ENCODE peak calls at places on chromosome 21, in seven cellular contexts. K is heart left ventricle, V is AG04450, U is H1, O is epithelial cell of esophagus, J is esophagus squamous epithelium, A is IMR-90. L is an unnamed sample.

GRCh38 chr21:15015622-15016471 is 49.0 kb downstream of the NRIP1 start:
- DNase-seq in K (no peak), V (peak; percentile 56), U (no peak), O (peak; percentile 90), J (no peak), A (peak; percentile 91), L (peak; percentile 64)

GRCh38 chr21:37548521-37548981 is 182.0 kb downstream of the DYRK1A start:
- DNase-seq in K (no peak), V (no peak), U (no peak), O (no peak), J (no peak), A (no peak), L (no peak)

GRCh38 chr21:15560383-15561056 is 169.3 kb upstream of the USP25 start:
- DNase-seq in K (no peak), V (no peak), U (no peak), O (no peak), J (no peak), A (no peak), L (no peak)

GRCh38 chr21:34974162-34974981 is 74.7 kb downstream of the RUNX1 start:
- DNase-seq in K (no peak), V (no peak), U (no peak), O (no peak), J (no peak), A (peak; percentile 71), L (no peak)

GRCh38 chr21:14757533-14758327 is 211.6 kb upstream of the SAMSN1 start:
- DNase-seq in K (no peak), V (no peak), U (no peak), O (no peak), J (no peak), A (no peak), L (no peak)

GRCh38 chr21:34272321-34272720 is 91.5 kb upstream of the KCNE2 start:
- DNase-seq in K (no peak), V (no peak), U (no peak), O (no peak), J (no peak), A (no peak), L (no peak)

GRCh38 chr21:25149022-25149421 is 458.3 kb downstream of the MRPL39 start:
- DNase-seq in K (no peak), V (no peak), U (no peak), O (no peak), J (no peak), A (no peak), L (no peak)

GRCh38 chr21:35737899-35738341 is 322.4 kb downstream of the SETD4 start:
- DNase-seq in K (peak; percentile 27), V (no peak), U (no peak), O (no peak), J (no peak), A (no peak), L (peak; percentile 28)

GRCh38 chr21:42587036-42587435 is 66.4 kb upstream of the PDE9A start:
- DNase-seq in K (no peak), V (no peak), U (no peak), O (no peak), J (no peak), A (no peak), L (no peak)

GRCh38 chr21:34892196-34892595 is 156.9 kb downstream of the RUNX1 start:
- DNase-seq in K (no peak), V (no peak), U (no peak), O (no peak), J (no peak), A (peak; percentile 45), L (no peak)

GRCh38 chr21:42581676-42582371 is 68.2 kb downstream of the SLC37A1 start:
- DNase-seq in K (no peak), V (no peak), U (no peak), O (no peak), J (no peak), A (no peak), L (no peak)

GRCh38 chr21:31731112-31731801 is 661 bp downstream of the SCAF4 start:
- DNase-seq in K (peak; percentile 43), V (no peak), U (no peak), O (no peak), J (no peak), A (no peak), L (no peak)

GRCh38 chr21:15050588-15051377 is 14.0 kb downstream of the NRIP1 start:
- DNase-seq in K (no peak), V (no peak), U (no peak), O (no peak), J (no peak), A (no peak), L (no peak)

GRCh38 chr21:39025198-39025597 is 158.1 kb downstream of the PSMG1 start:
- DNase-seq in K (no peak), V (no peak), U (no peak), O (no peak), J (no peak), A (no peak), L (no peak)

GRCh38 chr21:18603246-18603645 is 199.7 kb upstream of the TMPRSS15 start:
- DNase-seq in K (no peak), V (no peak), U (no peak), O (no peak), J (no peak), A (no peak), L (no peak)

GRCh38 chr21:15252437-15252836 is 187.6 kb upstream of the NRIP1 start:
- DNase-seq in K (no peak), V (no peak), U (no peak), O (no peak), J (no peak), A (no peak), L (no peak)

GRCh38 chr21:30717105-30717504 is 1.5 kb downstream of the KRTAP21-3 start:
- DNase-seq in K (no peak), V (no peak), U (no peak), O (no peak), J (no peak), A (no peak), L (no peak)

GRCh38 chr21:45248893-45249381 is 38.8 kb downstream of the POFUT2 start:
- DNase-seq in K (no peak), V (no peak), U (no peak), O (no peak), J (no peak), A (peak; percentile 15), L (no peak)
- TF ChIP-seq CTCF in K (no peak), V (no peak), U (no peak), O (no peak), J (no peak), A (no peak), L (no peak)

DNA sequence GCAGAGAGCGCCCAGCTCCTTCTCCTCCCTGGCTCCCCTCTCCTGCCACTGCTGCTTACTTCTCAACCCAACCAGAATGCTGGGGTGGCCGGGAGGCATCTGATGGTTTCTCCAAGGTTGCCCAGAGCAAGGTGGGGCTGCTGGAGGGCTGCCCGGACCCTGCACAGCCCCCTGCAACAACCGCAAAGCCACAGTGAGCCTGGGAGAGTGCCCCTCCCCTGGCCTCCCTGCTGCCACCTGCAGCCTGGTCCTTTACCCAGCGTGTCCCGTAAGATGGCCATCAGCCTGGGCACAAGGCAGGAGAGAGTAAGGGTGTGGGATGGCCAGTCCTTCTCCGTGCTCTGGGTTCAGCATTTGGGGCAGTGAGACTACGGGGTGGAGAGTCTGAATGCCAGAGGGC is 17.0 kb downstream of the MX2 start:
- DNase-seq in K (no peak), V (no peak), U (no peak), O (no peak), J (no peak), A (no peak), L (no peak)
- TF ChIP-seq CTCF in K (no peak), V (no peak), U (peak; percentile 42), O (no peak), J (no peak), A (no peak), L (no peak)

DNA sequence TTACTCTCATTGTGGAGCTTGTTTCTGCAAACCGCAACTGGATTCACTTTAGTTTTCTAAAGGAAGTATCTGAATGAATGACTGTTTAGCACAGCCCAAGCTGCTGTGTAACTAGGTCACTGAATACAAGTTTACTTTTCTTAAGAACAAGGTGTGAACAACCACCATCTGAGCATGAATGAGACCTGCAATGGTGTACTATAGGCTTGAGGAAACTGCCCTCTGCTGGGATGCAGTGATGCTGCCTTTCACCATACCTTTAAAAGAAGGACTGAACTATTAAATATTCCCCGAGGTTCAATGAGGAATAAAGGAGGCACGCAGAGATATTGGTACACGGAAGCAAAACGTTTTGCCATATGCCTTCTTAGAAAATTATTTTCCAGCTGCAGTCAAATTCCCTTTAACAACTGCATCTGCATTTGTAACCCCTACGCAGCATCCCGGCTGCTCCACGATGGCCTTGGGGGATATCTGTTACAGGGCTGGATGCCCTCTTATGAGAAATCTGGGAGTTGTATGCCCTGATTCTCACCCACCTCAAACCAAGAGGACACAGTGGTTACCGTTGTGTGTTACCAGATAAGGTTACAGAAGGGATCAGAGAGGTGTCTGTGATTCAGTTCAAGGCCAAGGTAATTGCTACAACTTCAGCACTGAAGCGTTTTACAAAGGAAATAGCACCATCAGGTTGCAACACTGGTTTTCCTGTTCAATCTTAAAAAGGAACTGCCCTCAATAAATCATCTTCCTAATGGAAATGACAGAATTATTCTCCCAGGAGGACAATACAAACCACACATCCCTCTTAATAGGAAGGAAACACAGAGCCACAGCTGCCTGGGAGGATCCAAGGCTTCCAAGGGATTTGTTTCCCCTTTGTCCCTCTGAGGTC is 470.5 kb downstream of the LTN1 start:
- DNase-seq in K (no peak), V (peak; percentile 21), U (peak; percentile 5), O (peak; percentile 51), J (no peak), A (peak; percentile 79), L (peak; percentile 42)
- TF ChIP-seq CTCF in K (no peak), V (peak; percentile 77), U (no peak), O (peak; percentile 55), J (peak; percentile 14), A (peak; percentile 71), L (peak; percentile 65)

GRCh38 chr21:44442266-44443125 is 12.8 kb upstream of the LRRC3 start:
- DNase-seq in K (no peak), V (no peak), U (no peak), O (no peak), J (no peak), A (no peak), L (no peak)

GRCh38 chr21:44445413-44445812 is 9.9 kb upstream of the LRRC3 start:
- DNase-seq in K (no peak), V (no peak), U (no peak), O (no peak), J (no peak), A (no peak), L (no peak)

GRCh38 chr21:44443891-44444285 is 11.4 kb upstream of the LRRC3 start:
- DNase-seq in K (no peak), V (no peak), U (no peak), O (no peak), J (no peak), A (no peak), L (no peak)

GRCh38 chr21:44443291-44443890 is 11.9 kb upstream of the LRRC3 start:
- DNase-seq in K (no peak), V (no peak), U (no peak), O (no peak), J (no peak), A (no peak), L (no peak)

DNA sequence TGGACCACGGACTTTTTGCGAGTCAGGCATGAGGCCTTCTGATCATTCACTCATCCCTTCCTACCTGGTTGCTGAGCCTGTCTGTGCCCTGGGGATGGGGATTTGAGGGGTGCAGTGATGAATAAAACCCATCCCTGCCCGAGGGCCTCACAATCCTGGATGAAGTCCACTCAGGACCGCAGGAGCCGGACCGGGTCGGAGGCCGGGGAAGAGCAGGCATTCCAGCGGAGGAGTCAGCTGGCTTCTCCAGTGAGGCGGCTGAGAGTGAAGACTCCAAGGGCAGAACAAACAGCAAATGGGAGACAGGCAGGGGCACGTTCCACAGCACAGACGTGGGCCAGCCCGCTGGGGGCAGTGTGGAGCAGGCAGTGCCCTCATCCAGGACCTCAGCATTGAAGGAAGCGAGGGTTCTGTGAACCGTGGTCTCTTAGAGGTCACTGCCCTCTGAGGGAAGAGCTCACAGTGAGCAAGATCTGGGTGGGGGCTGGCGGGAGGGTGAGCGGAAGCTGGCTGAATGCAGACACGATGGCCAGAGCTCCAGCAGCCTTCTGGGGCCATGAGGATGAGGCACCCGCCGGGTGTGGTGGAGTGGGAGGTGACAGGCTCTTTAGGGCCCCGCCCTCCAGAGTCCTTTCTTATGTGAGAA is 10.9 kb upstream of the LRRC3 start:
- DNase-seq in K (no peak), V (no peak), U (no peak), O (no peak), J (no peak), A (no peak), L (no peak)
- TF ChIP-seq CTCF in K (no peak), V (no peak), U (no peak), O (no peak), J (no peak), A (no peak), L (no peak)